ENCODE peak calls at places on chromosomes 5 and 9, in four cellular contexts. Y is tibial nerve, B is RWPE2, N is tibial artery. I is an unnamed sample.
A peak's percentile ranks its signal among the peaks of the same experiment; 100 is the strongest.

GRCh38 chr5:96721351-96721970 is 59.3 kb downstream of the CAST start:
- DNase-seq in Y (no peak), B (no peak), N (peak; percentile 79), I (no peak)

GRCh38 chr5:39080597-39081204 is 6.5 kb upstream of the RICTOR start:
- DNase-seq in Y (peak; percentile 9), B (no peak), N (peak; percentile 27), I (peak; percentile 42)

GRCh38 chr9:38432922-38433510 is 8.8 kb upstream of the IGFBPL1 start:
- DNase-seq in Y (no peak), B (no peak), N (no peak), I (no peak)

GRCh38 chr5:1140188-1140817 is 28.4 kb upstream of the SLC12A7 start:
- DNase-seq in Y (peak; percentile 72), B (no peak), N (peak; percentile 62), I (peak; percentile 86)

GRCh38 chr9:4553951-4554381 is 63.7 kb downstream of the SLC1A1 start:
- DNase-seq in Y (no peak), B (no peak), N (no peak), I (no peak)

GRCh38 chr9:61666849-61667371 is 477.1 kb downstream of the SPATA31A7 start:
- DNase-seq in Y (no peak), B (no peak), N (no peak), I (no peak)

GRCh38 chr9:88183798-88184495 is 45.7 kb upstream of the SPATA31C2 start:
- DNase-seq in Y (no peak), B (no peak), N (no peak), I (peak; percentile 15)

GRCh38 chr9:126162611-126163381 is 163.8 kb upstream of the MVB12B start:
- DNase-seq in Y (no peak), B (no peak), N (no peak), I (no peak)

GRCh38 chr9:93675336-93676150 is 99.2 kb downstream of the PHF2 start:
- DNase-seq in Y (no peak), B (peak; percentile 48), N (peak; percentile 16), I (peak; percentile 3)

GRCh38 chr9:127664678-127665507 is 41.9 kb upstream of the CFAP157 start:
- DNase-seq in Y (peak; percentile 18), B (no peak), N (no peak), I (no peak)

GRCh38 chr5:127963931-127964330 is 119.6 kb upstream of the SLC12A2 start:
- DNase-seq in Y (no peak), B (no peak), N (no peak), I (no peak)

GRCh38 chr5:74490814-74491213 is 149.7 kb downstream of the ENC1 start:
- DNase-seq in Y (no peak), B (no peak), N (no peak), I (no peak)

GRCh38 chr9:121929893-121930875 is 162.9 kb downstream of the TTLL11 start:
- DNase-seq in Y (no peak), B (no peak), N (no peak), I (no peak)

GRCh38 chr9:136297016-136297691 is 6.7 kb downstream of the CCDC187 start:
- DNase-seq in Y (no peak), B (no peak), N (no peak), I (peak; percentile 4)

GRCh38 chr5:127031147-127031862 is 947 bp upstream of the MARCHF3 start:
- DNase-seq in Y (no peak), B (no peak), N (no peak), I (no peak)

GRCh38 chr5:178993955-178994579 is 1.1 kb downstream of the GRM6 start:
- DNase-seq in Y (no peak), B (no peak), N (no peak), I (no peak)
- H3K9me3 ChIP-seq in Y (peaks cover 84% of the 10 kb centered on the region), B (peaks cover 21% of the 10 kb centered on the region), N (peaks cover 2% of the 10 kb centered on the region), I (no peaks in the 10 kb centered on the region)

GRCh38 chr5:40733842-40734563 is 21.8 kb downstream of the TTC33 start:
- DNase-seq in Y (no peak), B (no peak), N (no peak), I (no peak)

GRCh38 chr5:40738502-40738901 is 17.3 kb downstream of the TTC33 start:
- DNase-seq in Y (no peak), B (no peak), N (no peak), I (no peak)

GRCh38 chr5:40735609-40736008 is 20.2 kb downstream of the TTC33 start:
- DNase-seq in Y (no peak), B (no peak), N (no peak), I (no peak)

GRCh38 chr5:40734986-40735385 is 20.8 kb downstream of the TTC33 start:
- DNase-seq in Y (no peak), B (no peak), N (no peak), I (no peak)

DNA sequence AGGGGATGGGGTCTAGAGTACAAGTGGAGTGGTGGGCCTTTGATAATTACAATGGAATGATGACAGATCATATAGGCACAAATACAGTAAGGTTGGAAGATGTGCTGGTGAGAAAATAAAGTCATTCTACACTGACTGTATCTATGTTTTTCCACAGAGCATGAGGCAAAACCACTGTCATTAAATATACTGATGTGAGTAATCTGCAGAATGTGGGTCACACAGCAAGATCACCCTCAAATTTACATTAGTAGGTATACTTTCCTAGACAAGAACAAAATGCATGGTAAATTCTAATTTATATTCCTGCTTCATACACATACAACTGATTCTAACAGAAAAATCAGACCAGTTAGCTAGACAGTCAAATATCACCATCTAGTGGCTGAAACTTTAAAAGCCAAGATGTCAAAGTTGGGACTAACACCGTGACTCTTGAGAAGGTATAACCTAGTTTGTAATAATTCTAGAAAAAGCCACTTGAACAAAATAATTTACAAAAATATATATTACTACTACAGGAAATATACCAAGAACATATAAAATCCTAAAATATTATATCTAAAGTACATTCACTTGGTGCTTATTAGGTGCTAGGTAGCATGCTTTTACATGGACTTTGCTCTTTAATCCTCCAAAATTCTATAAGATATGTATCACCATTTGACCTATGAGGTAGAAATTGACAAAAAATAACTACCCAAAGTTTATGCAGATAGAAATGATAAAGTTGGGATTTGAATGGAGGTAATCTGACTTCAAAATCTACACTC is 19.5 kb downstream of the TTC33 start:
- DNase-seq in Y (peak; percentile 29), B (no peak), N (no peak), I (no peak)
- TF ChIP-seq CTCF in Y (peak; percentile 69), B (peak; percentile 95), N (peak; percentile 68), I (peak; percentile 82)

DNA sequence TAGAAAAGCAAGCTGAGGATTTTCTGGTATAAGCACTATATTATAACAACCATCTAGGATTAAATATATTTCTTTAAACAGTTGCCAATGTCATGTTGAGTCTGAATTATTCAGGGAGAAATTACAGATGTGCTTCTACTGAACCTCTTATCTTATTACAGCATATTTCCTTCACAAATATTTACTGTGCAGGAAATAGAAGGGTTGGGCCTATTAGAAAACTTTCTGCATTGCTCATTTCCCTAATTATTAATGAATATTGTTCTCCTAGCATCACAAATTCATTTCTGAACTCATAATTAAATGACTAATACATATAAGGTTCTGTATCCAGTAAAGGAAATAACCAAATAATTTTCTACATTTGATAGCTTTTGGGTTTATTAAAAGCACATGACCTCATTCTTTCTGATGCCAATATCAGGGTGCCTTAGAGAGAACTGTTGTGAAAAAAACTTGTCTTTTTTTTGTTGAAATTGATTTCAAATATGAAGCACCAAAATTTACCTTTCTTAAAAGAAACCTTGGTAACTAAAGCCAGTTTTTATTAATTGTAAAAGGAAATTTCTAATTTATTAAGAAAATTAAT is 476.8 kb upstream of the PTGER4 start:
- DNase-seq in Y (no peak), B (no peak), N (no peak), I (no peak)
- H3K27ac ChIP-seq in Y (no peak overlapping the region), B (no peak overlapping the region), N (no peak overlapping the region), I (peak overlapping the region; percentile 66)

DNA sequence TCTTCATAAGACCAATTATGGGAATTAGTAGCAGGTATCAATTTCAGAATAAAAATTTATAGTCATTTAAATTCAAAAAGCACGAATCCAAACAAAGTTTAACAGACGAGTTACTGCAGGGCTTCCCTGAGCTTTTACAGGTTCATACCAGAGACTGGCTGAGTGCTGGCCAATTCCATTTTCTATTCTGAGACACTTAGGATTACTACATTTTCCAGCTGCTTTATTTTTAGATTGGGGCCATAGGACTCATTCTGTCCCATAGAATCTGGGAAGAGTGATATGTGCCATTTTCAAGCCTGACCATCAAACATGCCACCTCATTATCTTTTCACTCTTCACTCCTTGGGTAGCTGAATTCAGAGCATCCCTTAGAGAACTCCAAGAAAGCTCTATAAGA is 410.7 kb downstream of the DNAH5 start:
- DNase-seq in Y (no peak), B (no peak), N (no peak), I (no peak)
- H3K9me3 ChIP-seq in Y (no peaks in the 10 kb centered on the region), B (no peaks in the 10 kb centered on the region), N (no peaks in the 10 kb centered on the region), I (no peaks in the 10 kb centered on the region)

GRCh38 chr5:135830384-135831275 is 3.8 kb upstream of the SLC25A48 start:
- DNase-seq in Y (no peak), B (peak; percentile 41), N (no peak), I (no peak)
- TF ChIP-seq CTCF in Y (no peak), B (peak; percentile 56), N (no peak), I (no peak)

GRCh38 chr5:92977766-92978555 is 603.1 kb downstream of the NR2F1-AS1 start:
- DNase-seq in Y (no peak), B (no peak), N (no peak), I (no peak)

GRCh38 chr5:92980491-92980890 is 600.5 kb downstream of the NR2F1-AS1 start:
- DNase-seq in Y (no peak), B (no peak), N (no peak), I (no peak)

GRCh38 chr5:92976156-92976555 is 604.9 kb downstream of the NR2F1-AS1 start:
- DNase-seq in Y (no peak), B (no peak), N (no peak), I (no peak)

DNA sequence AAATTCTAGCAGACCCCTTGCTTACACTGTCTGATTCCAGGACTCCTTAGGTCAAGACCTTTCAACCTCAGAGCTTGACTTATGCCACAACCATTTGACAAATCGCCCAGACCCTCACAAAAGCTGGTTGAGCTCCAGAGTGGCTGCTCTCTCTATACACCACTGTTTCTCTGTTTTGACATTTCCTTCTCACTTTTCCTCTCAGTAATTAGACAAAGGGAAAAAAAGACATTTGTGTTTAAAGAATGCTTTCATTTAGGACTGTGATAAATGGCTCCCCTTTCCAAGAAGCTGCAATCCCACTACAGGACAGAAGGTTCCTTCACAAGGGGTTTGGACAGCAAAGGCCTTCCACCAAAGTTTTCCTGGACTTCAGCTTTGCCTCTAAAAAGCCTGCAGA is 601.3 kb downstream of the NR2F1-AS1 start:
- DNase-seq in Y (no peak), B (no peak), N (no peak), I (no peak)
- H3K27ac ChIP-seq in Y (no peak overlapping the region), B (no peak overlapping the region), N (no peak overlapping the region), I (no peak overlapping the region)